ENCODE peak calls at places on chromosomes 3 and 15, in six cellular contexts. W, R, H, S, A and Z are unnamed samples.

GRCh38 chr3:135503429-135504083 is 462.0 kb upstream of the PPP2R3A start:
- DNase-seq in W (peak; percentile 72), R (peak; percentile 82), H (peak; percentile 76), S (no peak), A (no peak), Z (peak; percentile 59)

GRCh38 chr3:189490337-189490736 is 140.9 kb upstream of the TP63 start:
- DNase-seq in W (peak; percentile 42), R (no peak), H (no peak), S (no peak), A (no peak), Z (no peak)

GRCh38 chr3:77530870-77531269 is 491.0 kb downstream of the ROBO2 start:
- DNase-seq in W (no peak), R (no peak), H (no peak), S (no peak), A (no peak), Z (no peak)

GRCh38 chr3:37753428-37753827 is 108.3 kb upstream of the CTDSPL start:
- DNase-seq in W (peak; percentile 15), R (no peak), H (no peak), S (no peak), A (no peak), Z (no peak)

GRCh38 chr3:15576475-15576874 is 24.9 kb downstream of the HACL1 start:
- DNase-seq in W (no peak), R (no peak), H (no peak), S (no peak), A (no peak), Z (no peak)

GRCh38 chr3:46062679-46063078 is 35.4 kb upstream of the XCR1 start:
- DNase-seq in W (no peak), R (no peak), H (no peak), S (no peak), A (no peak), Z (no peak)

GRCh38 chr15:81347910-81348309 is 24.0 kb upstream of the STARD5 start:
- DNase-seq in W (no peak), R (no peak), H (no peak), S (no peak), A (no peak), Z (no peak)

GRCh38 chr3:114351123-114351821 is 57.4 kb downstream of the TIGIT start:
- DNase-seq in W (no peak), R (no peak), H (no peak), S (no peak), A (no peak), Z (no peak)

GRCh38 chr3:172315401-172316091 is 132.7 kb downstream of the GHSR start:
- DNase-seq in W (peak; percentile 71), R (no peak), H (peak; percentile 90), S (no peak), A (no peak), Z (no peak)

GRCh38 chr3:152190636-152191183 is 78.0 kb upstream of the MBNL1 start:
- DNase-seq in W (no peak), R (no peak), H (no peak), S (no peak), A (no peak), Z (no peak)

GRCh38 chr3:42262525-42262924 is 3.5 kb downstream of the CCK start:
- DNase-seq in W (peak; percentile 94), R (peak; percentile 65), H (peak; percentile 79), S (no peak), A (no peak), Z (no peak)

GRCh38 chr3:186277268-186277909 is 84.6 kb downstream of the DGKG start:
- DNase-seq in W (peak; percentile 56), R (no peak), H (peak; percentile 42), S (no peak), A (no peak), Z (no peak)

GRCh38 chr3:25728101-25728500 is 55.1 kb downstream of the NGLY1 start:
- DNase-seq in W (no peak), R (no peak), H (no peak), S (no peak), A (no peak), Z (no peak)

GRCh38 chr3:16844771-16845170 is 40.0 kb upstream of the PLCL2 start:
- DNase-seq in W (no peak), R (no peak), H (no peak), S (no peak), A (no peak), Z (no peak)

GRCh38 chr15:28094732-28095521 is 4.2 kb downstream of the OCA2 start:
- DNase-seq in W (peak; percentile 28), R (no peak), H (peak; percentile 16), S (no peak), A (peak; percentile 24), Z (no peak)

GRCh38 chr3:128597900-128598299 is 52.7 kb downstream of the RPN1 start:
- DNase-seq in W (no peak), R (no peak), H (no peak), S (no peak), A (no peak), Z (no peak)

GRCh38 chr3:179768080-179768479 is 115.2 kb downstream of the USP13 start:
- DNase-seq in W (peak; percentile 90), R (peak; percentile 37), H (peak; percentile 68), S (no peak), A (no peak), Z (peak; percentile 23)

GRCh38 chr15:45231061-45231576 is 20.9 kb upstream of the SLC28A2 start:
- DNase-seq in W (no peak), R (no peak), H (no peak), S (no peak), A (no peak), Z (no peak)

GRCh38 chr3:113552851-113553250 is 20.5 kb downstream of the SIDT1 start:
- DNase-seq in W (peak; percentile 26), R (no peak), H (no peak), S (no peak), A (peak; percentile 40), Z (no peak)

GRCh38 chr15:63971427-63971805 is 74.9 kb downstream of the DAPK2 start:
- DNase-seq in W (no peak), R (no peak), H (no peak), S (peak; percentile 30), A (peak; percentile 6), Z (no peak)

GRCh38 chr3:56693750-56694149 is 10.7 kb upstream of the TASOR start:
- DNase-seq in W (no peak), R (no peak), H (no peak), S (no peak), A (no peak), Z (no peak)

GRCh38 chr3:106482436-106482835 is 613.6 kb upstream of the CBLB start:
- DNase-seq in W (no peak), R (no peak), H (no peak), S (no peak), A (no peak), Z (no peak)

GRCh38 chr15:100596792-100597191 is 5.2 kb downstream of the LINS1 start:
- DNase-seq in W (no peak), R (no peak), H (no peak), S (peak; percentile 92), A (peak; percentile 94), Z (no peak)

GRCh38 chr15:98785796-98786581 is 137.7 kb downstream of the IGF1R start:
- DNase-seq in W (no peak), R (peak; percentile 80), H (no peak), S (no peak), A (no peak), Z (no peak)

GRCh38 chr15:89362203-89363101 is 27.8 kb upstream of the POLG start:
- DNase-seq in W (no peak), R (no peak), H (no peak), S (no peak), A (no peak), Z (no peak)

GRCh38 chr3:150146891-150147761 is 176.4 kb upstream of the PFN2 start:
- DNase-seq in W (peak; percentile 88), R (no peak), H (peak; percentile 99), S (no peak), A (no peak), Z (no peak)

GRCh38 chr15:78149805-78150751 is 916 bp downstream of the IDH3A start:
- DNase-seq in W (peak; percentile 38), R (no peak), H (peak; percentile 54), S (no peak), A (no peak), Z (no peak)